ENCODE peak calls at places on chromosome 22, in eight cellular contexts. D, X, H, Q, F, N, B and C are unnamed samples.

GRCh38 chr22:37571258-37571991 is 8.5 kb downstream of the LGALS2 start:
- DNase-seq in D (no peak), X (no peak), H (no peak), Q (no peak), F (no peak), N (no peak), B (peak; percentile 57), C (no peak)

GRCh38 chr22:45007946-45008852 is 1.6 kb downstream of the PHF21B start:
- DNase-seq in D (no peak), X (peak; percentile 77), H (no peak), Q (peak; percentile 89), F (no peak), N (peak; percentile 48), B (peak; percentile 43), C (no peak)

GRCh38 chr22:44837481-44837880 is 85.1 kb downstream of the ARHGAP8 start:
- DNase-seq in D (no peak), X (peak; percentile 49), H (no peak), Q (no peak), F (no peak), N (no peak), B (no peak), C (no peak)

GRCh38 chr22:38751422-38752346 is 4.1 kb downstream of the SUN2 start:
- DNase-seq in D (peak; percentile 65), X (peak; percentile 87), H (peak; percentile 68), Q (no peak), F (peak; percentile 66), N (no peak), B (no peak), C (peak; percentile 77)

GRCh38 chr22:32649515-32650200 is 151.8 kb upstream of the TIMP3 start:
- DNase-seq in D (no peak), X (no peak), H (no peak), Q (no peak), F (no peak), N (no peak), B (peak; percentile 14), C (no peak)

GRCh38 chr22:45009881-45010531 is at the start of gene PHF21B:
- DNase-seq in D (no peak), X (peak; percentile 86), H (peak; percentile 15), Q (peak; percentile 97), F (no peak), N (peak; percentile 94), B (peak; percentile 71), C (no peak)

GRCh38 chr22:35367331-35367886 is 13.5 kb upstream of the HMOX1 start:
- DNase-seq in D (peak; percentile 65), X (no peak), H (peak; percentile 53), Q (no peak), F (no peak), N (no peak), B (no peak), C (no peak)

GRCh38 chr22:25488244-25489020 is 76.0 kb upstream of the GRK3 start:
- DNase-seq in D (peak; percentile 26), X (peak; percentile 85), H (peak; percentile 62), Q (no peak), F (no peak), N (peak; percentile 78), B (peak; percentile 71), C (no peak)

GRCh38 chr22:43643362-43643761 is 168.7 kb downstream of the EFCAB6 start:
- DNase-seq in D (no peak), X (no peak), H (no peak), Q (no peak), F (no peak), N (no peak), B (no peak), C (no peak)

GRCh38 chr22:19086417-19086816 is 35.8 kb downstream of the DGCR2 start:
- DNase-seq in D (no peak), X (peak; percentile 28), H (no peak), Q (no peak), F (no peak), N (no peak), B (no peak), C (no peak)

GRCh38 chr22:40221055-40221414 is 43.3 kb downstream of the TNRC6B start:
- DNase-seq in D (no peak), X (no peak), H (no peak), Q (no peak), F (no peak), N (no peak), B (no peak), C (no peak)

GRCh38 chr22:40220316-40221054 is 42.8 kb downstream of the TNRC6B start:
- DNase-seq in D (no peak), X (no peak), H (no peak), Q (no peak), F (no peak), N (no peak), B (no peak), C (no peak)

GRCh38 chr22:40218152-40218551 is 40.4 kb downstream of the TNRC6B start:
- DNase-seq in D (no peak), X (no peak), H (no peak), Q (no peak), F (no peak), N (no peak), B (no peak), C (no peak)

GRCh38 chr22:40216041-40216756 is 38.5 kb downstream of the TNRC6B start:
- DNase-seq in D (peak; percentile 58), X (no peak), H (no peak), Q (no peak), F (peak; percentile 32), N (no peak), B (no peak), C (peak; percentile 10)

DNA sequence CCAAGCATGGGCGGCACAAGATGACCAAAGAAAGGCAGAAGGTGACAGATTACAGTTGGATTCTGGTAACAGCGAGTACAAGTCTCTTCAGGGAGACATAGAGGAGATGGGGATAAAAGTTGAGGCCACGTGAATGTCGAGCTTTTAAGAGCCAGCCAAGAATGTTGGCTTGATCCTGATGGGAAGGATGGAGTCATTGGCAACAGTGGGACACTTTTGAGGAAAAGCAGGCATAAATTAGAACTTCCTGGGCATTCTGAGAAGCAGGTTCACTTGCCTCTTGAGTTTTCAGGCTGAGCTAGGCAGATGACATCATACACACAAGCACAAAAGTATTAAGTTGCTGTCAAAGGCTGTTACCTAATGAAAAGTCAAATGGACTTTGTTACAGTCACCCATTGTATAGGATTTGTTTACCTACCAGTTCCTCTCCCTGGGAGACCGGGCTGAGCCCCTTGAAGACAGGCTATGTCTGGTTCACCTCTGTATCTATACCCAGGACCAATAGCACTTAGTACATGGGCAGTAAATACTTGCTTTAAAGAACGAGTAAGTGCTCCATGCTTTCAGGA is 41.1 kb downstream of the TNRC6B start:
- DNase-seq in D (no peak), X (no peak), H (no peak), Q (peak; percentile 28), F (no peak), N (no peak), B (no peak), C (no peak)
- H3K4me1 ChIP-seq in D (peaks cover 26% of the 10 kb centered on the region), X (peaks cover 14% of the 10 kb centered on the region), H (peaks cover 16% of the 10 kb centered on the region), Q (peaks cover 30% of the 10 kb centered on the region), F (peaks cover 59% of the 10 kb centered on the region), N (no peaks in the 10 kb centered on the region), B (peaks cover 9% of the 10 kb centered on the region), C (peaks cover 77% of the 10 kb centered on the region)

DNA sequence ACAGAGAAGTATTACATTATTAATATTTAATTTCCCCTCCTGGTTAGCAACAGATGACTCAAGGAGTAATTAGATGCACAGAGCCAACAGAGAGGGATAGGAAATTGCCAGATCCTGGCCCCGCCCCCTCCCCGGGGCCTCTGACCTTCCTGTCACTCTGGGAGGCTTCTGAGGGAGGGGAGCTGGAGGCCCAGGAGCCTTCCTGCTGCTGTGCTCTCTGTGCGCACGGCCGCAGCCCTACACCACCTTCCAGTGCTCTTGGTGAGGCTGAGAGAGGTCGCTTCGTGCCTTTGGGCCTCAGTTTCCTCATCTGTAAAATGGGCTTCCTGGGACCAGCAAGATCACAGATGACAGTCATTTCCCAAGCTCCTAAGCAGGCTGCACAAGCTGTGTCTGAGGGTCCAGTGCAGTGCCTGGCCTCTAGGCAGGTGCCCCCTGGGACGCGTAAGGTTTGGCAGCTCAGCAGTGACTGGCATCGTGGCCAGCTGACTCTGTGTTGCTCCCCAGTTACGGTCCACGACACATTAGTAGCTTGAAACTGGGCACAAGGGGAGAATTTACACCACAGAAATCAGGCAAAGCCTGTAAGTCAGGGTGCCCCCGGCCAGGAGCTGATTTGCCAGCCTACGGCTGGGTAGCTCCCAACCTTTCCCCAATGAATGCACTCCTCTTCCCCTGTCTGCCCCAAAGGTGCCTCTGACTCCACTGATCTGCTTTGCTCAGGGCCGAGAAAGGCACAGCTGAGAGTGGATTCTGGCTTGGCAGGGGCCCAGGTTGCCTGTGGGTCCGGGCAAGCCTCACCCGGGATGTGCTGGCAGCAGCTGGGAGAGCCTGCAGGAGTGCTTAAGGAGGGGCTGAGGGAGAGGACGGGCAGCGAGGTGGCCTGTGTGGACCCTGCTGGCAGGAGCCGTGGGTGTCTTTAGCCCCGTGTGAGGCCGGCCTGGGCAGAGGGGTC is 2.3 kb downstream of the ADORA2A start:
- DNase-seq in D (no peak), X (peak; percentile 78), H (no peak), Q (no peak), F (peak; percentile 36), N (peak; percentile 71), B (no peak), C (peak; percentile 68)
- H3K4me1 ChIP-seq in D (peaks cover 63% of the 10 kb centered on the region), X (peaks cover 26% of the 10 kb centered on the region), H (peaks cover 35% of the 10 kb centered on the region), Q (no peaks in the 10 kb centered on the region), F (peaks cover 83% of the 10 kb centered on the region), N (peaks cover 49% of the 10 kb centered on the region), B (no peaks in the 10 kb centered on the region), C (peaks cover 86% of the 10 kb centered on the region)

DNA sequence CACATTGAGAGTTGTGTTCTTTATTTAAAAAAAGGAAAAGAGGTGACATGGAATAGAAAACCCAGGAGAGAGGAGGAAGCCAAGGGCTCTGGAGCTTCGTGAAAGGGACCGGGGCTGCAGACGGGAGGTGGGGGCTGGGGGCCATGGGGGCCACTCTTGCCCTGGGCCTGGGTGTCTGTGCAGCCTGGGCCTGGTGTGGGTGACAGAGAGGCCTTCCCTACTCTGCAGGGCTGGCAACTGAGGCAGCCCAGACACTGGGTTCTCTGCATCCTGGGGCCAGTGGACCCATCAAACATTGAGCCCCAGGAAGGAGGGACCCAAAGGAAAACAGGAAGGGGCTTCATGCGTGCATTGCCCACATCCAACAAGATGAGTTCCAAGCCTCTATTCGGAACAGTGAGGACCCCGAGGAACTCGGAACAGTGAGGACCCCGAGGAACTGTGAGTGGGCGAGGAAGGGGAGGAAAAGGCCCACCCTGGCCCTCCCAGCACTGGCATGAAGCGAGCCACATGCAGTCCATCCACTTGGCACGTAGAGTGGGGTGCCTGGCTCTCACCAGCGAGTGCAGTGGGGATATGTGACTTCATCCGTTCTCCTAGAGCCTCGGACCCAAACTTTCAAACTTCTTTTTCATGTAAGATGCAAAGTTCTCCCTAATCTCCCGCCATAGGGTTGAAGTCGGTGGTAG is 1121.6 kb downstream of the BRD1 start:
- DNase-seq in D (no peak), X (peak; percentile 56), H (no peak), Q (no peak), F (no peak), N (no peak), B (no peak), C (no peak)
- H3K4me1 ChIP-seq in D (no peaks in the 10 kb centered on the region), X (no peaks in the 10 kb centered on the region), H (no peaks in the 10 kb centered on the region), Q (peaks cover 23% of the 10 kb centered on the region), F (no peaks in the 10 kb centered on the region), N (no peaks in the 10 kb centered on the region), B (no peaks in the 10 kb centered on the region), C (no peaks in the 10 kb centered on the region)

DNA sequence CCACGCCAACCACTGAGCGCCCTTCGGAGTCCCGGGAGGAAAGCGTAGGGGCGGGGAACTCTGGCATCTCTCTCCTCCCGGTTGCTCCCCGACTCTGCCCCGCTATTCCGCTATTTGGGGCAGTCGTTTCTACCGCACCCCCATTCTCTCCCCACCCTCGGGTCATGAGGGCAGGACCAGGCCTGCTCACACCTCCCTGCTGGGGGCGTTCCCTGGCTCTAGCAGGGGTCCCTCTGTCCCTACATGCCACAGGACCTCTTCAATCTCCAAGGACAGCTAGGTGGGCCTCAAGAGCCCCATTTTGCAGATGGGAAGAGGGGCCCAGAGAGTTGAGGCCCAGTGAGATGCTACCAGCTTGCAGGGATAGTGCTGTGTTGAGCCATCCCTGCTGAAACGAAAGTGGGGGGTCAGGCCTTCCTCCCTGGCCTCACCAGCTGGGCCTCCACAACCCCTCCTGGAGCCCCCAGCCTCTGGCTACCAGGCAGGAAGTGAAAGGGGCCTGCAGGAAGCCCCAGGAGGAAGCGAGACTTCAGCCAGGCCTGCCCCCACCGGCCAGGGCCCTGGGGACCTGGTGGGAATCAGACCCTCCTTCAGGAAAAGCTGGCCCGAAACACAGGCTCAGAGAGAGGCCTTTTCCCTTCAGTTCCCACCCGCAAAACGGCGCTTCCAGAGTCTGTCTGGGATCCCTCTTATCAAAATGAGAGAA is 5.5 kb upstream of the SHISA8 start:
- DNase-seq in D (no peak), X (no peak), H (no peak), Q (no peak), F (no peak), N (no peak), B (no peak), C (no peak)
- H3K4me1 ChIP-seq in D (peaks cover 68% of the 10 kb centered on the region), X (no peaks in the 10 kb centered on the region), H (peaks cover 20% of the 10 kb centered on the region), Q (peaks cover 15% of the 10 kb centered on the region), F (peaks cover 12% of the 10 kb centered on the region), N (no peaks in the 10 kb centered on the region), B (peaks cover 4% of the 10 kb centered on the region), C (peaks cover 18% of the 10 kb centered on the region)